ENCODE peak calls at places on chromosomes 4 and X, in four cellular contexts. S, Y, H and U are unnamed samples.
A peak's percentile ranks its signal among the peaks of the same experiment; 100 is the strongest.

GRCh38 chr4:177484613-177485021 is 42.4 kb upstream of the AGA start:
- DNase-seq in Y (no peak), S (peak; percentile 97), H (peak; percentile 29), U (no peak)

GRCh38 chrX:39750798-39751197 is 347.0 kb downstream of the BCOR start:
- DNase-seq in S (no peak), Y (no peak), H (no peak), U (no peak)

GRCh38 chr4:32161382-32161781 is 1441.2 kb downstream of the PCDH7 start:
- DNase-seq in S (peak; percentile 48), H (no peak), Y (no peak), U (no peak)

GRCh38 chrX:55007633-55008032 is 7.5 kb downstream of the APEX2 start:
- DNase-seq in Y (no peak), H (no peak), S (peak; percentile 63), U (no peak)

GRCh38 chr4:118968006-118968405 is 79.4 kb downstream of the SYNPO2 start:
- DNase-seq in Y (peak; percentile 79), S (peak; percentile 87), H (no peak), U (peak; percentile 93)

GRCh38 chrX:112851806-112852205 is 11.2 kb upstream of the AMOT start:
- DNase-seq in Y (no peak), S (peak; percentile 73), H (no peak), U (peak; percentile 78)

GRCh38 chrX:17470136-17470535 is 95.1 kb downstream of the NHS start:
- DNase-seq in S (peak; percentile 42), Y (no peak), H (no peak), U (no peak)

GRCh38 chr4:169619518-169619957 is 840 bp upstream of the CLCN3 start:
- DNase-seq in S (peak; percentile 54), H (peak; percentile 42), Y (peak; percentile 80), U (peak; percentile 30)

GRCh38 chrX:132023896-132024386 is 839 bp downstream of the STK26 start:
- DNase-seq in Y (no peak), H (no peak), S (no peak), U (no peak)

GRCh38 chrX:74426615-74427014 is 5.3 kb downstream of the SLC16A2 start:
- DNase-seq in Y (no peak), S (no peak), H (no peak), U (no peak)

GRCh38 chr4:95439896-95440295 is 108.9 kb downstream of the UNC5C start:
- DNase-seq in H (no peak), Y (no peak), S (no peak), U (no peak)